ENCODE peak calls at places on chromosomes 7 and 10, in ten cellular contexts. D is posterior vena cava; U is cardiac muscle cell; K is epithelial cell of esophagus; B is MM.1S; T is CD4-positive, alpha-beta T cell; J is midbrain; E is EH; V is CD8-positive, alpha-beta T cell; O is H54. P is an unnamed sample.

GRCh38 chr10:43816351-43817321 is 168.0 kb upstream of the ZNF32 start:
- DNase-seq in O (peak), J (no peak), D (peak), K (no peak), U (peak), V (peak), E (peak), B (peak), T (peak), P (no peak)

GRCh38 chr10:114925675-114926204 is 12.3 kb upstream of the TRUB1 start:
- DNase-seq in T (no peak), O (peak), U (no peak), E (peak), V (no peak), K (peak), D (no peak), J (no peak), B (no peak), P (peak)

GRCh38 chr7:81127991-81128390 is 209.1 kb upstream of the SEMA3C start:
- DNase-seq in B (no peak), K (no peak), U (no peak), J (no peak), T (no peak), E (peak), O (no peak), V (no peak), D (no peak), P (no peak)

GRCh38 chr7:43668035-43668434 is 61.3 kb downstream of the COA1 start:
- DNase-seq in U (no peak), J (no peak), T (no peak), K (no peak), O (no peak), E (no peak), V (no peak), B (no peak), D (no peak), P (no peak)

GRCh38 chr7:46764100-46764941 is 817.6 kb downstream of the TNS3 start:
- DNase-seq in J (no peak), O (peak), D (no peak), V (no peak), E (peak), K (peak), B (no peak), U (no peak), T (no peak), P (peak)

GRCh38 chr10:43569681-43570080 is 4.7 kb downstream of the ZNF239 start:
- DNase-seq in E (no peak), O (no peak), D (no peak), K (no peak), B (no peak), J (no peak), V (no peak), U (no peak), T (no peak), P (no peak)

GRCh38 chr7:91288208-91288824 is 24.1 kb downstream of the FZD1 start:
- DNase-seq in V (no peak), K (peak), U (peak), T (no peak), D (no peak), E (no peak), J (peak), B (peak), O (no peak), P (peak)

GRCh38 chr7:26686448-26686981 is 177.9 kb downstream of the SKAP2 start:
- DNase-seq in U (peak), J (no peak), O (no peak), B (peak), D (no peak), K (peak), T (no peak), V (peak), E (peak), P (peak)

GRCh38 chr7:55192718-55193117 is 172.4 kb upstream of the LANCL2 start:
- DNase-seq in D (no peak), U (no peak), J (no peak), O (no peak), T (no peak), B (no peak), E (peak), K (peak), V (no peak), P (no peak)

GRCh38 chr7:38409524-38409923 is 136.1 kb upstream of the TARP start:
- DNase-seq in D (no peak), U (no peak), T (no peak), O (no peak), K (no peak), B (no peak), V (no peak), E (no peak), J (no peak), P (no peak)

GRCh38 chr7:151710646-151711434 is 166.1 kb downstream of the PRKAG2 start:
- DNase-seq in U (no peak), D (no peak), O (no peak), K (no peak), V (no peak), J (no peak), B (no peak), T (no peak), E (no peak), P (no peak)

GRCh38 chr10:58573970-58574538 is 61.4 kb downstream of the BICC1 start:
- DNase-seq in U (no peak), K (no peak), O (no peak), B (no peak), V (no peak), D (no peak), E (peak), J (no peak), T (no peak), P (peak)

GRCh38 chr10:96998329-96998888 is 166.3 kb downstream of the LCOR start:
- DNase-seq in D (peak), J (no peak), B (no peak), T (no peak), V (no peak), U (peak), K (peak), O (no peak), E (peak), P (peak)

GRCh38 chr7:106600569-106601373 is 60.2 kb downstream of the CCDC71L start:
- DNase-seq in D (no peak), E (peak), U (no peak), J (no peak), T (no peak), V (no peak), K (no peak), O (no peak), B (no peak), P (no peak)